ENCODE peak calls at places on chromosomes 3 and 15, in four cellular contexts. W, D, X and P are unnamed samples.

GRCh38 chr3:194272861-194273266 is 78.3 kb downstream of the CPN2 start:
- DNase-seq in W (no peak), X (peak), D (peak), P (no peak)

GRCh38 chr3:170517251-170517945 is 68.5 kb downstream of the SLC7A14 start:
- DNase-seq in D (no peak), W (no peak), X (no peak), P (no peak)

GRCh38 chr3:71047616-71048531 is 535.7 kb downstream of the FOXP1 start:
- DNase-seq in X (no peak), W (no peak), D (no peak), P (no peak)

GRCh38 chr3:126245811-126246727 is 65.7 kb upstream of the ALDH1L1 start:
- DNase-seq in D (no peak), X (peak), W (no peak), P (peak)

GRCh38 chr15:26126070-26126469 is 262.9 kb upstream of the ATP10A start:
- DNase-seq in X (no peak), W (no peak), D (no peak), P (no peak)

GRCh38 chr3:16264174-16264707 is 502 bp downstream of the DPH3 start:
- DNase-seq in X (peak), W (no peak), D (no peak), P (no peak)

GRCh38 chr3:104825116-104825515 is 541.6 kb upstream of the ALCAM start:
- DNase-seq in X (no peak), D (no peak), W (no peak), P (no peak)

GRCh38 chr15:75228787-75229186 is 27.1 kb downstream of the C15orf39 start:
- DNase-seq in W (peak), D (no peak), X (peak), P (no peak)

GRCh38 chr3:127339016-127339415 is 51.2 kb upstream of the PRR20G start:
- DNase-seq in W (no peak), X (no peak), D (no peak), P (no peak)

GRCh38 chr3:127337001-127337400 is 49.2 kb upstream of the PRR20G start:
- DNase-seq in X (no peak), W (no peak), D (no peak), P (no peak)

GRCh38 chr3:127339943-127340861 is 52.4 kb upstream of the PRR20G start:
- DNase-seq in D (no peak), W (no peak), X (no peak), P (no peak)

GRCh38 chr3:127337911-127338531 is 50.2 kb upstream of the PRR20G start:
- DNase-seq in X (no peak), D (no peak), W (no peak), P (no peak)

DNA sequence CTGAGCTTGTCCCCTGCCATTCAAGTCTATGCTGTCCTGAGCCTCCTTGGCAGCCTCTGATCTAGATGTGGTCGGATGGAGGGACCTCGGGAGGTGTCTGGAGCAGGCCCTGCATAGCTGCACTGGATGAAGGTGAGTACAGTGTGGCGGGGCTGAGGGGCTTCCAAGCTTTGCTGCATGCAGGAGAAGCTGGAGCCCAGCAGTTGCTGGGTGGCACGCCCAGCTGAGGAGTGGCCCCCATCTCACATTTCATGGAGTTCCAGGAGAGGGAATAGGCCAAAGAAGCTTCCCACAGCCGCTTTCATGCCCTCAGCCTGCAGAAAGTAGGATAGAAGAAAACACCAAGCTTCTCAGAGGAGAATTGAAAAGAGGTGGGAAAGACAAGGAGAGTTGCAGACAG is 48.2 kb upstream of the PRR20G start:
- DNase-seq in X (no peak), D (no peak), W (no peak), P (no peak)
- TF ChIP-seq POLR2A in X (no peak), D (no peak), W (no peak), P (no peak)

GRCh38 chr3:69740103-69741021 is 1.1 kb downstream of the MITF start:
- DNase-seq in W (peak), D (no peak), X (no peak), P (peak)
- TF ChIP-seq POLR2A in W (no peak), D (no peak), X (no peak), P (peak)

GRCh38 chr3:131172502-131172901 is 145.8 kb downstream of the NEK11 start:
- DNase-seq in D (no peak), X (no peak), W (no peak), P (no peak)
- TF ChIP-seq POLR2A in D (no peak), X (no peak), W (no peak), P (no peak)

GRCh38 chr15:76575177-76576078 is 238.9 kb downstream of the ISL2 start:
- DNase-seq in W (no peak), X (no peak), D (no peak), P (no peak)

GRCh38 chr15:76582550-76582949 is 246.0 kb downstream of the ISL2 start:
- DNase-seq in D (no peak), W (no peak), X (no peak), P (no peak)

GRCh38 chr15:76572983-76573314 is 236.4 kb downstream of the ISL2 start:
- DNase-seq in D (no peak), W (no peak), X (no peak), P (no peak)

GRCh38 chr15:76577879-76578512 is 241.4 kb downstream of the ISL2 start:
- DNase-seq in W (no peak), X (no peak), D (no peak), P (no peak)

DNA sequence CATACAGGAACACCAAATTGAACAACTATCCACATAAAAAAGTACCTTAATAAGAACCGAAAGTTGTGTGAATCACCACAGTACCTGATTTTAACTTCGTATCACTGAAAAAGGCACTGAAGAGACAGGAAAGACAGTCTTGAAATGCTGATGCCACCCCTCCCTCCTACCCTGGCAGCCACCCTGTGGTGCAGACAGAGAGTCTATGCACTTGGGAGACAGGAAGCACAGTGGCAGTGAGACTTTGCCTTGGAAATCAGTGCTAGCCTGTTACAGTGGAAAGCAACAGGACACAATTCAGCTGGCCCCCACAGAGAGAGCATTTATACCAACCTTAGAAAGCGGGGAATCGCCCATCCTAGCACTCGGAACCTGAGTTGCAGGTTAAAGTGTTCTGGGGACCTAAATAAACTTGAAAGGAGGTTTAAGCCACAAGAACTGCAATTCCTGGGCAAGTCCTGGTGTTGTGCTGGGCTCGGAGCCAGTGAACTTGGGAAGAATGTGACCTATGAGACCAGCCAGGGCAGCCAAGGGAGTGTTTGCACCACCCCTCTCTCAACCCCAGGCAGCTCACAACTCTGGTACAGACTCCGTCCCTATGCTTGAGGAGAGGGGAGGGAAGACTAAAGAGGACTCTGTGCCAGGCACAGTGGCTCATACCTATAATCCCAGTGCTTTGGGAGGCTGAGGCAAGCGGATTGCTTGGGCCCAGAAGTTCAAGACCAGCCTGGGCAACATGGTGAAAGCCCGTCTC is 240.1 kb downstream of the ISL2 start:
- DNase-seq in D (peak), X (no peak), W (peak), P (peak)
- TF ChIP-seq POLR2A in D (no peak), X (no peak), W (no peak), P (no peak)

DNA sequence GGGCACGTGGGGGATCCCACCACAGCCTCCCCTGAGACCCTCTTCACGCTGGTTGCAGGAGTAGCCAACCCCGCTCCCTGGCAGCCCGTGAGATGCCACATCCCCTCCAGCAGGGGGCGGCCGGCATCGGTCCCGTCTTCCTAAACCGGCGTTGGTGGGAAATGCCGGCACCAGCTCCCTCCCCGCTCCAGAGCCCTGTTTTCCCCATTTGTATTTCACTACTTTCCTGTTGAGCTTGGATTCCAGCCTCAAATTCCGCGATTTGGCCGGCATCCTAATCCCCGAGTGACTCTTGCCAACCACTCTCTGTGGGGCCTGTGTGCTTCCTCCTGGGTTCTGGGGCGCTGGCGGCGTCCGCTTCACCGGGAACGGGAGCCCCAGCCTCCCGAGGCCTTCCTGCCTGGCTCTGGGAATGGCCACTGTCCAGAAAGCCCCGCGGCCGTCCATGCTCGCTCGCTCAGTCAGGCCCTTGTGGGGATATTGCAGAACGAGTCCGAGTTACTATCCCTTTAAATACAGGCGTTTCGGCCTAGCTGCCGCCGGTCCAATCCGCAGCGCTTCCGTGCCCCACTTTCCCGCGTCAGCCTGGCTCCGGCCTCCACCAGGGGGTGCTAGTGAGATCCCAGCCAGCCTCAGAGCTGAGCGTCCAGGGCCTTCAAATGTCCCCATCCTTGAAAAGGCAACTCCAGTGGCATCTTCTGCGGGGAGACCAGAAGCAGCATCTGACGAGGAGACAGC is 8.1 kb upstream of the ADAMTS17 start:
- DNase-seq in W (peak), X (peak), D (peak), P (peak)
- TF ChIP-seq POLR2A in W (peak), X (peak), D (no peak), P (peak)

GRCh38 chr15:90956551-90957104 is 1.9 kb downstream of the RCCD1 start:
- DNase-seq in W (peak), D (peak), X (peak), P (peak)
- TF ChIP-seq POLR2A in W (no peak), D (no peak), X (no peak), P (no peak)

DNA sequence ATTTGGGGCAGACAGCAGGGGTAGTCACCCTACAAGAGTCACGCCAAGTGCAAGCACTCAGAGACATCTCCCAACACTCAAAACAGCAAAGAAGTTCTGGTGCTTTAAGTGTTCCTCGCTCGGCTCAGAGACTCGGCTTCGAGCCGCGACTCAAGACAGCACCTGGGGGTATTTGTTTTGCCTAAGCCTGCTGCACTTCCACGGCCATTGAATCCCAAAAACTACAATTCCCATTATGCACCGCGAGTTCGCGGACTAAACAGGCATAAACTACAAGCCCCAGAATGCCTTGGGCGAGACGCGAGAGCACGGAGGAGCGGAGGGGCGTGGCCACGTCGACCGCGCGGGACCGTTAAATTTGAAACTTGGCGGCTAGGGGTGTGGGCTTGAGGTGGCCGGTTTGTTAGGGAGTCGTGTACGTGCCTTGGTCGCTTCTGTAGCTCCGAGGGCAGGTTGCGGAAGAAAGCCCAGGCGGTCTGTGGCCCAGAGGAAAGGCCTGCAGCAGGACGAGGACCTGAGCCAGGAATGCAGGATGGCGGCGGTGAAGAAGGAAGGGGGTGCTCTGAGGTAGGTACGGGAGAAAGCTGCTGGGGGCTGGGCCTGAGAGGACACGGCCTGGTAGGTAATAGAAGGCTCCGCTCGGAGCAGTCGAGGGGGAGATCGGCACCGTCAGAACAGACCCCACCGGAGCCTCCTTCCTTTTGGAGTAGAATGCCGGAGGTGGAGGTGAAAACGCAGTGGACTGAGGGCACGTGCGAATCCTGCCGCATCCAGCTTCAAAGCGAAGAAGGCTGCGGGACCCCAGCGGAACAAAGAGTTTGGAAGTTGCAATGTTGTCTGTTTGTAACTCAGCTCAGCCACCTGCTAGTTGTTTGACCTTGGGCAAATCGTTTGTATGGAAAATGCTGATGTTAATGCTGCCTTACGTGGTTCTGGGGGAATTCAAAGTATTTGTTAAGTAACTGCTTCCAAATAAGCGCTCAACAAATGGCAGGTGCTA is at the start of gene BUB1B:
- DNase-seq in X (peak), D (peak), W (peak), P (peak)
- TF ChIP-seq POLR2A in X (no peak), D (no peak), W (no peak), P (no peak)

GRCh38 chr15:69275104-69275670 is 23.5 kb upstream of the PAQR5 start:
- DNase-seq in X (no peak), W (no peak), D (no peak), P (no peak)

GRCh38 chr15:69277316-69277715 is 21.4 kb upstream of the PAQR5 start:
- DNase-seq in D (no peak), W (no peak), X (no peak), P (no peak)

GRCh38 chr15:69279636-69280035 is 19.1 kb upstream of the PAQR5 start:
- DNase-seq in D (no peak), X (no peak), W (no peak), P (no peak)

GRCh38 chr15:69272139-69272538 is 26.6 kb upstream of the PAQR5 start:
- DNase-seq in X (no peak), D (no peak), W (no peak), P (no peak)

GRCh38 chr15:69275933-69276565 is 22.7 kb upstream of the PAQR5 start:
- DNase-seq in W (no peak), X (no peak), D (no peak), P (no peak)
- TF ChIP-seq POLR2A in W (no peak), X (no peak), D (no peak), P (no peak)

GRCh38 chr3:127731546-127731945 is 58.8 kb downstream of the ABTB1 start:
- DNase-seq in D (no peak), X (peak), W (no peak), P (no peak)

GRCh38 chr3:127728417-127728816 is 55.7 kb downstream of the ABTB1 start:
- DNase-seq in X (no peak), W (no peak), D (no peak), P (no peak)

GRCh38 chr3:127729556-127730056 is 56.9 kb downstream of the ABTB1 start:
- DNase-seq in W (no peak), D (no peak), X (peak), P (no peak)

GRCh38 chr3:127730666-127731294 is 58.0 kb downstream of the ABTB1 start:
- DNase-seq in D (no peak), X (peak), W (no peak), P (no peak)

GRCh38 chr3:127730171-127730570 is 57.4 kb downstream of the ABTB1 start:
- DNase-seq in W (no peak), D (no peak), X (peak), P (no peak)
- TF ChIP-seq POLR2A in W (no peak), D (no peak), X (no peak), P (no peak)

DNA sequence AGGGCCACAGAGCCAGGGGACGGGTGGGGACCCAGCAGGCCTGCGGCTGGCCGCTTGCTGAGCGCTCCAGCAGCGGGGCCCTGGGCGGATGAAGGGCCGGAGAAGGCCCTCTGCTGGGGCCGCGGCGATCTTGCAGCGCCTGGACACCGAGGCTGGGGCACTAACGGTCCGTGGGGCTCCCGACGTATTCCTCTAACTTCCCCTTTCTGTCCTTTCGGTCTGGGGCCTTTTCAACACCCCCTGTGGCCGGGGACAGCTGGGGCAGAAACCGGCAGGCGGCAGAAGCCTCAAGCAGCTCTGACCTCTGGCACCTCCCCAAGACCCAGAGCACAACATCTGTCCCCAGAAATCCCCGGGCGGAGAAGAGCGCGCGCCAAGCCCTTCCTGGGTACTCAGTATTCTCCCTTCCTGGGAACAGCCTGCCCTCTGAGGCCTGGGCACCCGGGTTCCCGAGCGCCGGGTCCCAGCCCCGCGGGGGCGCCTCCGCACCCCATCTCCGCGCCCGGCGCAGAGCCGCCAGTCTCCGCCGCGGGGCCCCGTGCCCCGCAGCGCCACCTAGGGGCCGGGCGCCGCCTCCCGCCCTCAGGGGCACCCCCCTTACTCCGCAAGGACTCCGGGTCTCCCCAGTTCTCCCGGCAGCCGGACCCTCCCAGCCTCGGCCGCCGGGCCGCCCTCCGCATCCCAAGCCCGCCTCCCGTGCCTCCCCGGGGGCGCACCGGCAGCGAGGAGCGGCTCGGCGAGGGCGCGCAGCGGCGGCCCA is 587 bp upstream of the SLCO3A1 start:
- DNase-seq in X (peak), D (peak), W (peak), P (peak)
- TF ChIP-seq POLR2A in X (no peak), D (no peak), W (peak), P (no peak)